ENCODE peak calls at places on chromosomes 11 and 22, in four cellular contexts. I is GM12878, J is K562, W is HepG2. V is an unnamed sample.

GRCh38 chr11:8006349-8006977 is 19.3 kb downstream of the EIF3F start:
- DNase-seq in I (peak), J (peak), W (peak), V (peak)

GRCh38 chr22:27405672-27406388 is 395.7 kb downstream of the MN1 start:
- DNase-seq in I (no peak), J (peak), W (peak), V (peak)

GRCh38 chr11:127994736-127995135 is 592.6 kb downstream of the ETS1 start:
- DNase-seq in I (no peak), J (no peak), W (no peak), V (no peak)

GRCh38 chr11:133697161-133697560 is 148.2 kb downstream of the SPATA19 start:
- DNase-seq in I (no peak), J (no peak), W (no peak), V (no peak)

GRCh38 chr11:64852804-64853520 is 8.5 kb upstream of the CDC42BPG start:
- DNase-seq in I (no peak), J (no peak), W (no peak), V (no peak)

GRCh38 chr22:45481661-45482060 is 21.0 kb upstream of the FBLN1 start:
- DNase-seq in I (no peak), J (no peak), W (no peak), V (no peak)

GRCh38 chr11:117861151-117862018 is 15.1 kb downstream of the FXYD6 start:
- DNase-seq in I (no peak), J (peak), W (no peak), V (peak)

GRCh38 chr11:91296628-91297027 is 928.0 kb upstream of the FAT3 start:
- DNase-seq in I (no peak), J (no peak), W (no peak), V (no peak)

GRCh38 chr22:27032121-27032761 is 374.9 kb downstream of the MIAT start:
- DNase-seq in I (no peak), J (peak), W (no peak), V (peak)

GRCh38 chr11:44325698-44326097 is 15.8 kb upstream of the ALX4 start:
- DNase-seq in I (no peak), J (no peak), W (no peak), V (no peak)

GRCh38 chr11:35559949-35560348 is 34.5 kb upstream of the PAMR1 start:
- DNase-seq in I (no peak), J (no peak), W (no peak), V (no peak)

GRCh38 chr11:16047073-16047472 is 309.3 kb downstream of the SOX6 start:
- DNase-seq in I (no peak), J (peak), W (no peak), V (no peak)

GRCh38 chr11:98940913-98941312 is 79.8 kb upstream of the CNTN5 start:
- DNase-seq in I (no peak), J (peak), W (no peak), V (no peak)

GRCh38 chr22:40289991-40290459 is 56.3 kb upstream of the ADSL start:
- DNase-seq in I (peak), J (no peak), W (no peak), V (no peak)

GRCh38 chr11:65435330-65435931 is 12.8 kb downstream of the NEAT1 start:
- DNase-seq in I (no peak), J (no peak), W (no peak), V (no peak)

GRCh38 chr11:113163291-113164030 is 150.9 kb upstream of the TTC12 start:
- DNase-seq in I (no peak), J (no peak), W (no peak), V (no peak)

GRCh38 chr11:16356751-16357365 is 512 bp upstream of the SOX6 start:
- DNase-seq in I (no peak), J (no peak), W (no peak), V (no peak)

GRCh38 chr11:125358254-125358840 is 137.7 kb downstream of the FEZ1 start:
- DNase-seq in I (no peak), J (no peak), W (no peak), V (no peak)

GRCh38 chr22:48872271-48873260 is 955.1 kb downstream of the BRD1 start:
- DNase-seq in I (no peak), J (no peak), W (no peak), V (no peak)

DNA sequence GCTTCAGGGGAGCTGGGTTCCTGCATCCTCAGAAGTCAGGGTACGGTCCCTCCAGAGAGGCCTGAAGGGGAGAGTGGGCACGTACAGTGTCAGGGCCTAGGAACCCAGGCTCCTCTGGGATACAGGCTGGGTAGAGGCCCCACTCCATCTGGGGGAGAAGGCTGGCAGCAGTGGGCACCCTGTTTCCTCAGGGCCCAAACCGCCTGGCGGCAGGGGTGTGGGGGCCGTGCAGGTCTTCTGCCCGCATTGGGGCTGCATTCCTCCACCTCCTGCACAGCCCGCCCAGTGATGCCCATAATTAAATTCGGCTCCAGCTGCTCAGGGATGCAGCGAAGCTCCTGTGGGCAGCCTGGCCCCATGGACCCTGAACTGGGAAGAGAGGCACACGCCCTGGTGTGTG is 35.5 kb downstream of the KCNQ1OT1 start:
- DNase-seq in I (no peak), J (no peak), W (no peak), V (no peak)
- TF ChIP-seq SIN3A in I (no peak), J (no peak), W (no peak), V (no peak)

DNA sequence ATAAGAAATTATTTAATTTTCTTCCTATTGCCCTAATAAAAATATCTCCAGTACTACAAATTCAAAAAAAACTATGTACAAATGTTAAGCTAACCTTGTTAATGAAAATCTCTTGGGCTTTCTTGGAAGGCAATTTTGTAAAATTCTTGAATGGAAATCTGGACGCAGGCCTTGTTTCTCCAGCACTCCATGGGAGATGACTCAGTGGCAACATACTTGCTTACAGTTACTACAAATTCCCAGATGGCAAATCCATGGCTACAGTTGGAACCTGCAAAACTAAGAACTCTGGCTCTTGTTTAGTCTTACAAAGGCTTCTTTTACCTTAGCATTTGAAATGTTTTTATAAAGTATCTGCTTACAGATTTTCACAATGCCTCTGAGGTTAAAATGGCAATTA is 725.2 kb downstream of the DLG2 start:
- DNase-seq in I (no peak), J (no peak), W (no peak), V (no peak)
- TF ChIP-seq MAX in I (no peak), J (no peak), W (no peak), V (no peak)

GRCh38 chr11:115430345-115430744 is 73.9 kb downstream of the CADM1 start:
- DNase-seq in I (no peak), J (no peak), W (no peak), V (no peak)
- TF ChIP-seq SMC3 in I (no peak), J (no peak), W (no peak), V (no peak)

DNA sequence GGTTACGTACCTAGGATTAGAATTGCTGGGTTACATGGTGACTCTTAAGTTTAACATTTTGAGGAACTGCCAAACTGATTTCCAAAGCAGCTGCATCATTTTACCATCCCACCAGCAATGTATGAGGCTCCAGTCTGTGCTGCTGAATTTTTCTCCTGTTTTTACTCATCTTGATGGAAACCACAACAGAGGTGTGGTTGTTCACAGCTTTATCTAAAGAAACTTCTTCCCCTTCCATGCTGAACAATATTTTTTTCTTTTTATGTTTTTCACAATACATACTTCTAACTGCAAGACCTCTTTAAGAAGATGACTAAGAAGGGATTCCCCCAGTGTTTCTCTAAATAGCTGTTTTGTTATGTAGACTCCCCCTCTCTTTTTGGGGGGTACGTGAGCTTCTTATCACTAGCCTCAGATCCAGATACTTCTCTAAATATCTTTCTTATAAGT is 24.0 kb downstream of the TCP11L1 start:
- DNase-seq in I (peak), J (no peak), W (no peak), V (no peak)
- TF ChIP-seq SIN3A in I (no peak), J (no peak), W (no peak), V (no peak)

DNA sequence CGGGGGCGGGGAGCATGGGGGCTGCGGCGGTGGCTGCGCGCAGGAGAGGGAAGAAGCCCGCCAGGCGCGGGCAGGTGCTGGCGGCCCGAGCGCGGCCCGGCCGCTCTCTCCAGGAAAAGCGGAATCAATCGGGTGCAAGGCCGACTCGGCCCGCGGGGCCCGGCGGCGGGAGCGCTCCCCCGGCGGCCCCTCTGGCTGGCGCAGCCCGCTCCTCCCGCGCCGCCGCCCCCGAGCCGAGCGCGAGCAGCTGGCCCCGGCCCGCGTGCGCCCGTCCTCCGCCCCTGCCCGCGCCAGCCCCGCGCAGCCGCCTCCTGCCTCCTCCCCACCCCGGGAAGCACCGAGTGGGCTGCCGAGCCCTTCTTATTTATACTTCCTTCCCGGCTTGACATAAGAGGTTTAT is at the start of gene ADAMTS8:
- DNase-seq in I (no peak), J (no peak), W (no peak), V (peak)
- TF ChIP-seq MAX in I (no peak), J (no peak), W (no peak), V (no peak)

GRCh38 chr11:66725646-66726045 is 3.4 kb downstream of the SPTBN2 start:
- DNase-seq in I (no peak), J (no peak), W (no peak), V (no peak)

GRCh38 chr11:66727282-66727882 is 1.6 kb downstream of the SPTBN2 start:
- DNase-seq in I (no peak), J (peak), W (no peak), V (peak)

GRCh38 chr11:66729447-66729846 is 431 bp upstream of the SPTBN2 start:
- DNase-seq in I (no peak), J (no peak), W (no peak), V (no peak)

GRCh38 chr11:66727883-66728759 is 895 bp downstream of the SPTBN2 start:
- DNase-seq in I (no peak), J (peak), W (no peak), V (peak)

GRCh38 chr11:66728760-66729385 is at the start of gene SPTBN2:
- DNase-seq in I (no peak), J (peak), W (no peak), V (no peak)
- TF ChIP-seq SMC3 in I (no peak), J (no peak), W (no peak), V (no peak)

DNA sequence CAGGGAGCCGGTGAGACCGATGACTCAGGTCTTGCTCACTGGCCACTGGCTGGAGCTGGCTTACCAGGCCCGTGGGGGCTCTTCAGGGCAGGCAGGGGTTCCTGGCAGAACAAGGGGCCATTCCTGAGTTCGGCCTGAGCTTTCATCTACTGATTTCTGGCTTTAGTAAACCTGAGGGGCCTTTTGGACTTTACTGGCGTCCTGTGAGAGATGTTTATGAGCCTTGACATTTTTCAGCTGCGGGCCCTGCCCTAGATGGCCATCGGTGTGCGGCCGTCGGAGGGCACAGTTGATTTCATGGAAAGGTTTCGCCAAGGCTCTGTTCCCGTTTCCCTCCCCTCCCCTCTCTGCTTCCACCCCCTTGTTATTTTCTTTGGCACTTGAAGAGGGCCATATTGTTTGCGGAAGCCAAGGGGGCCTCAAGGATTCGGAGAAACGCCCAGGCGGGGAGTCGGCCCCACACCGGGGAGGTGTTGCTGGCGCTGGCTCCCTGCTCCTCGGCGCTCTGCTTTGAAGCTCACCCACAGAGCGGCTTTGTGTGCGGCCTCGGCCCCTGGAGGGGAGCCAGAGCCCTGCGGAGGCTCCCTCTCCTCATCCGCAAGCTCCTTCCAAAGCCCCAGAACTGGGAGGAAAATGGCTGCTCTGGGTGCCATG is 17.7 kb downstream of the ELF5 start:
- DNase-seq in I (no peak), J (no peak), W (peak), V (no peak)
- TF ChIP-seq SIN3A in I (no peak), J (no peak), W (no peak), V (no peak)